ENCODE peak calls at places on chromosome 16, in nine cellular contexts. F, S, E, L, W, D, C, H and T are unnamed samples.

GRCh38 chr16:53876811-53877210 is 172.9 kb downstream of the FTO start:
- DNase-seq in L (no peak), C (no peak), E (no peak), H (no peak), D (no peak), S (no peak), W (no peak), F (no peak), T (no peak)

GRCh38 chr16:82300374-82300936 is 130.4 kb upstream of the MPHOSPH6 start:
- DNase-seq in D (no peak), H (no peak), S (no peak), L (no peak), W (no peak), F (no peak), E (no peak), C (no peak), T (no peak)

GRCh38 chr16:89020925-89021595 is 44.1 kb upstream of the CBFA2T3 start:
- DNase-seq in D (no peak), W (no peak), H (no peak), F (no peak), S (no peak), E (no peak), L (no peak), C (no peak), T (no peak)

GRCh38 chr16:64150193-64150592 is 971.7 kb downstream of the CDH11 start:
- DNase-seq in H (no peak), D (no peak), W (peak; percentile 3), E (no peak), F (no peak), L (no peak), C (no peak), S (no peak), T (peak; percentile 8)

GRCh38 chr16:13439766-13440165 is 480.2 kb upstream of the ERCC4 start:
- DNase-seq in D (no peak), E (no peak), W (no peak), S (no peak), H (no peak), F (no peak), L (no peak), C (no peak), T (no peak)

GRCh38 chr16:57984443-57985203 is 13.7 kb upstream of the CNGB1 start:
- DNase-seq in F (peak; percentile 87), H (peak; percentile 87), W (peak; percentile 62), D (peak; percentile 88), E (peak; percentile 91), S (peak; percentile 88), L (peak; percentile 88), C (peak; percentile 95), T (peak; percentile 80)

GRCh38 chr16:14354561-14355351 is 275.3 kb downstream of the PARN start:
- DNase-seq in C (no peak), L (no peak), S (no peak), H (no peak), E (no peak), W (peak; percentile 18), D (no peak), F (peak; percentile 49), T (peak; percentile 15)

GRCh38 chr16:27374794-27375499 is 27.0 kb upstream of the IL21R start:
- DNase-seq in S (no peak), W (peak; percentile 80), E (peak; percentile 50), L (peak; percentile 69), C (peak; percentile 37), H (peak; percentile 33), D (peak; percentile 47), F (peak; percentile 87), T (peak; percentile 70)

GRCh38 chr16:28609631-28610594 is at the start of gene SULT1A1:
- DNase-seq in F (no peak), W (no peak), L (peak; percentile 31), E (no peak), S (no peak), H (peak; percentile 92), C (peak; percentile 89), D (no peak), T (peak; percentile 21)

GRCh38 chr16:73329363-73330306 is 281.7 kb upstream of the ZFHX3 start:
- DNase-seq in H (no peak), W (no peak), F (no peak), C (no peak), S (no peak), L (no peak), E (no peak), D (no peak), T (peak; percentile 75)

GRCh38 chr16:89924298-89924924 is 1.3 kb downstream of the TUBB3 start:
- DNase-seq in E (no peak), H (no peak), W (peak; percentile 44), C (peak; percentile 7), F (peak; percentile 58), L (no peak), D (peak; percentile 30), S (peak; percentile 29), T (peak; percentile 68)

GRCh38 chr16:59907671-59908070 is 1173.6 kb upstream of the GOT2 start:
- DNase-seq in L (no peak), D (no peak), C (no peak), S (no peak), E (no peak), W (no peak), H (no peak), F (no peak), T (no peak)

GRCh38 chr16:56332464-56333079 is 92.8 kb downstream of the AMFR start:
- DNase-seq in H (peak; percentile 68), F (peak; percentile 86), E (peak; percentile 46), C (peak; percentile 55), L (peak; percentile 25), D (no peak), W (peak; percentile 45), S (no peak), T (peak; percentile 67)

GRCh38 chr16:65751622-65752598 is 614.6 kb upstream of the CDH5 start:
- DNase-seq in F (no peak), D (no peak), E (no peak), C (no peak), W (no peak), L (no peak), H (no peak), S (no peak), T (no peak)
- H3K27ac ChIP-seq in F (no peak overlapping the region), D (no peak overlapping the region), E (no peak overlapping the region), C (no peak overlapping the region), W (no peak overlapping the region), L (no peak overlapping the region), H (no peak overlapping the region), S (no peak overlapping the region), T (no peak overlapping the region)

GRCh38 chr16:66606000-66606751 is 1.7 kb downstream of the CMTM3 start:
- DNase-seq in L (no peak), S (no peak), H (no peak), W (no peak), E (no peak), F (no peak), C (no peak), D (no peak), T (no peak)
- H3K4me1 ChIP-seq in L (no peaks in the 10 kb centered on the region), S (peaks cover 37% of the 10 kb centered on the region), H (peaks cover 49% of the 10 kb centered on the region), W (peaks cover 21% of the 10 kb centered on the region), E (peaks cover 6% of the 10 kb centered on the region), F (peaks cover 32% of the 10 kb centered on the region), C (peaks cover 23% of the 10 kb centered on the region), D (peaks cover 25% of the 10 kb centered on the region), T (peaks cover 15% of the 10 kb centered on the region)

DNA sequence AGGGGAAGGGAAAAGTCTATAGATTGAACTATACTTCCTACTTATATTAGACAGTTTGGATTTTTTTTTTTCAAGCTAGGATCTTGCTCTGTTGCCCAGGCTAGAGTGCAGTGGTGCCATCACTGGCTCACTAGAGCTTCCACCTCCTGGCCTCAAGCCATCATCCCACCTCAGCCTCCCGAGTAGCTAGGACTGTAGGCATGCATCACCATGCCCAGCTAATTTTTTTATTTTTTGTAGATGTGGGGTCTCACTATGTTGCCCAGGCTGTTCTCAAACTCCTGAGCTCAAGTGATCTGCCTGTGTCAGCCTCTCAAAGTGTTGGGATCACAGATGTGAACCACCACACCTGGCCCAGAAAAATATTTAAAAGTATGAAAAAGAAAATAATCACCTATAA is 121.0 kb upstream of the HAS3 start:
- DNase-seq in H (no peak), E (no peak), S (no peak), W (no peak), F (no peak), D (no peak), L (no peak), C (no peak), T (no peak)
- H3K27ac ChIP-seq in H (no peak overlapping the region), E (no peak overlapping the region), S (no peak overlapping the region), W (no peak overlapping the region), F (peak overlapping the region; percentile 27), D (no peak overlapping the region), L (no peak overlapping the region), C (no peak overlapping the region), T (no peak overlapping the region)

GRCh38 chr16:4021916-4022315 is 94.3 kb downstream of the ADCY9 start:
- DNase-seq in E (no peak), D (no peak), H (no peak), W (no peak), F (no peak), L (no peak), C (no peak), S (no peak), T (no peak)
- H3K4me1 ChIP-seq in E (peaks cover 8% of the 10 kb centered on the region), D (no peaks in the 10 kb centered on the region), H (peaks cover 31% of the 10 kb centered on the region), W (peaks cover 16% of the 10 kb centered on the region), F (peaks cover 25% of the 10 kb centered on the region), L (no peaks in the 10 kb centered on the region), C (peaks cover 50% of the 10 kb centered on the region), S (no peaks in the 10 kb centered on the region), T (no peaks in the 10 kb centered on the region)

GRCh38 chr16:78703951-78704350 is 604.5 kb downstream of the WWOX start:
- DNase-seq in C (no peak), H (no peak), S (no peak), L (no peak), W (no peak), D (no peak), F (no peak), E (no peak), T (peak; percentile 8)
- H3K27ac ChIP-seq in C (no peak overlapping the region), H (no peak overlapping the region), S (no peak overlapping the region), L (no peak overlapping the region), W (no peak overlapping the region), D (no peak overlapping the region), F (no peak overlapping the region), E (no peak overlapping the region), T (no peak overlapping the region)

GRCh38 chr16:68273896-68274295 is 9.6 kb downstream of the SLC7A6 start:
- DNase-seq in W (no peak), F (no peak), D (no peak), S (no peak), L (no peak), H (no peak), C (no peak), E (no peak), T (no peak)
- H3K4me1 ChIP-seq in W (peaks cover 2% of the 10 kb centered on the region), F (peaks cover 14% of the 10 kb centered on the region), D (peaks cover 77% of the 10 kb centered on the region), S (peaks cover 82% of the 10 kb centered on the region), L (no peaks in the 10 kb centered on the region), H (peaks cover 45% of the 10 kb centered on the region), C (peaks cover 21% of the 10 kb centered on the region), E (no peaks in the 10 kb centered on the region), T (peaks cover 7% of the 10 kb centered on the region)